ENCODE peak calls at places on chromosomes 1 and 21, in seven cellular contexts. F is stomach, O is kidney, W is hepatocyte, D is MM.1S, H is IMR-90, B is uterus. Q is an unnamed sample.

GRCh38 chr21:45914321-45914845 is 67.2 kb upstream of the COL6A1 start:
- DNase-seq in W (no peak), H (no peak), B (no peak), F (no peak), O (peak; percentile 55), D (no peak), Q (peak; percentile 9)

GRCh38 chr1:94296018-94296417 is 58.6 kb upstream of the ARHGAP29 start:
- DNase-seq in B (peak; percentile 34), D (no peak), W (no peak), F (no peak), O (no peak), H (peak; percentile 84), Q (no peak)

GRCh38 chr1:221457706-221458429 is 284.0 kb downstream of the DUSP10 start:
- DNase-seq in B (no peak), F (no peak), D (no peak), H (peak; percentile 45), O (no peak), W (no peak), Q (no peak)

GRCh38 chr1:30908446-30908885 is at the start of gene SDC3:
- DNase-seq in B (no peak), W (peak; percentile 80), H (no peak), F (peak; percentile 40), O (peak; percentile 66), D (peak; percentile 25), Q (no peak)

GRCh38 chr1:54874079-54874830 is 12.7 kb downstream of the DHCR24 start:
- DNase-seq in W (no peak), O (no peak), F (no peak), B (no peak), D (no peak), H (peak; percentile 66), Q (peak; percentile 46)

GRCh38 chr1:223683586-223684487 is 18.3 kb upstream of the CAPN8 start:
- DNase-seq in D (peak; percentile 44), B (no peak), H (peak; percentile 60), W (peak; percentile 85), O (peak; percentile 54), F (peak; percentile 69), Q (no peak)

GRCh38 chr1:5763971-5764370 is 228.3 kb downstream of the NPHP4 start:
- DNase-seq in W (no peak), H (no peak), O (peak; percentile 46), F (no peak), D (no peak), B (no peak), Q (no peak)

GRCh38 chr21:17527240-17527639 is 14.4 kb downstream of the CXADR start:
- DNase-seq in H (peak; percentile 41), W (peak; percentile 43), F (no peak), D (no peak), B (no peak), O (no peak), Q (no peak)

GRCh38 chr1:240737268-240737667 is 125.3 kb upstream of the GREM2 start:
- DNase-seq in D (no peak), F (no peak), H (peak; percentile 39), O (no peak), W (no peak), B (no peak), Q (no peak)

GRCh38 chr1:29639156-29639736 is 402.9 kb downstream of the PTPRU start:
- DNase-seq in B (no peak), F (no peak), W (no peak), D (no peak), H (no peak), O (peak; percentile 90), Q (no peak)

GRCh38 chr1:19799877-19800804 is at the start of gene TMCO4:
- DNase-seq in D (peak; percentile 87), H (peak; percentile 88), F (peak; percentile 64), W (peak; percentile 58), B (peak; percentile 35), O (peak; percentile 89), Q (peak; percentile 80)

GRCh38 chr1:160608514-160608913 is 29.2 kb upstream of the CD84 start:
- DNase-seq in H (no peak), W (no peak), F (no peak), D (no peak), B (no peak), O (no peak), Q (no peak)

GRCh38 chr1:244815600-244816099 is 19.8 kb upstream of the COX20 start:
- DNase-seq in D (no peak), O (no peak), H (no peak), F (no peak), B (no peak), W (no peak), Q (no peak)

GRCh38 chr1:43858324-43858723 is 75.3 kb upstream of the ARTN start:
- DNase-seq in B (peak; percentile 33), D (peak; percentile 34), O (no peak), F (peak; percentile 69), H (peak; percentile 99), W (peak; percentile 76), Q (no peak)

GRCh38 chr1:212566522-212567479 is 41.8 kb upstream of the ATF3 start:
- DNase-seq in H (peak; percentile 90), B (peak; percentile 53), D (peak; percentile 91), O (no peak), F (peak; percentile 34), W (peak; percentile 80), Q (peak; percentile 70)

GRCh38 chr1:223114871-223115270 is 28.2 kb downstream of the TLR5 start:
- DNase-seq in D (no peak), W (no peak), O (no peak), H (no peak), F (no peak), B (peak; percentile 51), Q (no peak)

GRCh38 chr1:53498555-53499142 is 39.5 kb downstream of the DMRTB1 start:
- DNase-seq in W (no peak), F (no peak), B (no peak), O (peak; percentile 48), H (peak; percentile 49), D (no peak), Q (no peak)

GRCh38 chr1:1092890-1093609 is 18.9 kb upstream of the RNF223 start:
- DNase-seq in B (no peak), F (no peak), H (no peak), O (peak; percentile 52), D (no peak), W (peak; percentile 19), Q (no peak)

GRCh38 chr1:88204768-88205167 is 479.3 kb upstream of the PKN2 start:
- DNase-seq in H (no peak), F (no peak), B (no peak), W (no peak), O (no peak), D (no peak), Q (no peak)

GRCh38 chr1:88204111-88204510 is 480.0 kb upstream of the PKN2 start:
- DNase-seq in O (no peak), B (no peak), H (no peak), F (no peak), D (no peak), W (no peak), Q (no peak)

DNA sequence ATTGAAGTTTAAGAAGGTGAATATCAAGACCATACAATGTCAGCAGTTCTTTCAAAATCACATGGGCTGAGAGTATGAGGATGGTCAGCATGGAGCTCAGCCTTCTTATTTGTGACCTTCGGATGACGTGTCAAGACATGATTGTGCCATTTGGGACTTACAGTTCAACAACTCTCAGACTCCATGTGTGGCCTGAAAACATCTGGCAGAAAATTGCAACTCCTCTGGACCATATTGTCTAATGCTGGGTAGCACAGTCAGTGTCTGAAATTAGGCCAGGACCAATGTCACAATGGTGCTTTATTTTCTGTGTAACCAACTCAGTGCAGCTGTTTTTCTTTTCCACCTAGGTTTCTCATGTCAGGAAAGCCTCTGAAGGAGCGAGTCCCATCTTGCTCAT is 483.5 kb upstream of the PKN2 start:
- DNase-seq in H (no peak), O (no peak), F (no peak), D (no peak), W (no peak), B (no peak), Q (no peak)
- H3K4me3 ChIP-seq in H (no peak overlapping the region), O (no peak overlapping the region), F (no peak overlapping the region), D (no peak overlapping the region), W (no peak overlapping the region), B (no peak overlapping the region), Q (no peak overlapping the region)

GRCh38 chr1:154342132-154342531 is 16.8 kb downstream of the ATP8B2 start:
- DNase-seq in O (no peak), W (no peak), B (no peak), F (no peak), H (no peak), D (no peak), Q (no peak)

GRCh38 chr1:154342836-154343472 is 17.6 kb downstream of the ATP8B2 start:
- DNase-seq in F (peak; percentile 47), B (no peak), H (no peak), O (peak; percentile 73), W (no peak), D (peak; percentile 4), Q (peak; percentile 70)

GRCh38 chr1:154346276-154346914 is 21.1 kb downstream of the ATP8B2 start:
- DNase-seq in W (no peak), O (no peak), B (no peak), F (no peak), D (peak; percentile 4), H (no peak), Q (no peak)

GRCh38 chr1:154347961-154348360 is 22.6 kb downstream of the ATP8B2 start:
- DNase-seq in W (no peak), H (no peak), D (peak; percentile 3), O (no peak), F (no peak), B (no peak), Q (no peak)

GRCh38 chr1:154344977-154345837 is 19.9 kb downstream of the ATP8B2 start:
- DNase-seq in F (peak; percentile 62), D (peak; percentile 71), O (peak; percentile 73), H (peak; percentile 35), W (peak; percentile 66), B (no peak), Q (peak; percentile 64)
- H3K36me3 ChIP-seq in F (peaks cover 95% of the 10 kb centered on the region), D (peaks cover 56% of the 10 kb centered on the region), O (peaks cover 16% of the 10 kb centered on the region), H (peaks cover 84% of the 10 kb centered on the region), W (no peaks in the 10 kb centered on the region), B (no peaks in the 10 kb centered on the region), Q (no peaks in the 10 kb centered on the region)

DNA sequence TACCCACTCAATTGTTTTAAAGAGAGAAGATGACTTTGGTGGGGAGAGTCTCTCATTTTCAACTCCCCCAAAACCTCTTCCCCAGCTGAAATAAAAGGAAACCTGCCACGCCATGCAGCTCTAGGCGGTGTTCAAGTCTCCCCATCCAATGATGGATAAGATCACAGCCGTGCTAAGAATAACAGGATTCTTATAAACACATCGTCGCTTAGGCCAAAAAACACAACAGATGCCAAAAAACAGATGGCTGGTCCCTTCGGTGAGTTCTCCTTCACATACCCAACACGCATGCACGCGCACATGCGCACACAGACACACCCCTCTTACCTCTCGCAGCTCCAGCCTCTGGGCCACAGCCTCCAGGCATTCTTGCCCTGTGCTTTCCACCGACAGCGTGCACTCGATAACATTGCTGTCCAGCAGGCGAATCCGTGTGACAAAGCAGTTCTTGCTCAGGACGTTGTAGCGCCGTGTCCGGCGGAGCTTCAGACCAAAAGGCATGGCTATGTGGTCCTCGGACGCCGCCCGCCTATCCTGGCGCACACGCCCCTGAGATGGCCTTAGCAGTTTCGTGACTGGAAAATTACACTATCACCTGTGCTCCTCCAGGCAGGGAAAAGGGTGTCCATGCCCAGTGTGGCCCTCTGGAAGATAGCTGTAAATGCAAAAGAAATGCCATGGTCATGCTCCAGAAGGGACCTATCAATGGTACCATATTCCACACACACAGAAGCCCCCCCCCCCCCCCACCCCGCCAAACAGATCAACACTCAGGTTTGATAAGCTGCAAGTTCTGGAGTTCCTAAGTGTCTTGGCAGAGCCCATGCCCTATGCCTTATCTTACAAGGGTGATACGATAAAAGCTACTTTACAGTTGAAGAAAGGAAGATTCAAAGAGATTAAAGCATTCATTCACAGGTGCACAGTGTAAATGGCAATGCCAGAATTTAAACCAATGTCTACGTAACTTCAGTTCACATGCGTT is 86.8 kb downstream of the PTPN14 start:
- DNase-seq in O (peak; percentile 72), F (no peak), H (no peak), W (no peak), B (no peak), D (no peak), Q (no peak)
- H3K4me1 ChIP-seq in O (no peaks in the 10 kb centered on the region), F (peaks cover 52% of the 10 kb centered on the region), H (peaks cover 15% of the 10 kb centered on the region), W (peaks cover 27% of the 10 kb centered on the region), B (no peaks in the 10 kb centered on the region), D (no peaks in the 10 kb centered on the region), Q (no peaks in the 10 kb centered on the region)

GRCh38 chr1:233514946-233515391 is 98.9 kb upstream of the KCNK1 start:
- DNase-seq in F (no peak), O (peak; percentile 67), D (no peak), B (no peak), H (no peak), W (no peak), Q (no peak)
- H3K4me3 ChIP-seq in F (no peak overlapping the region), O (no peak overlapping the region), D (no peak overlapping the region), B (no peak overlapping the region), H (no peak overlapping the region), W (no peak overlapping the region), Q (no peak overlapping the region)